ENCODE peak calls at places on chromosomes 12 and 14, in five cellular contexts. One of them, this sample, is unnamed.

GRCh38 chr14:88668448-88669116 is 105.7 kb downstream of the ZC3H14 start:
- DNase-seq in activated CD4-positive, alpha-beta T cell treated with anti-CD3 and anti-CD28 coated beads, Interleukin-2, amount 50 U/mL, for 24 hours: no peak
- DNase-seq in substantia nigra: no peak
- DNase-seq in stimulated activated CD4-positive, alpha-beta T cell treated with anti-CD3 and anti-CD28 coated beads, Interleukin-12 subunit alpha, Interleukin-12 subunit beta, amount 100 ng/mL, for 4 hours: no peak
- DNase-seq in NCI-H2029 treated with DMSO at 0.1 percent for 48 hours: no peak
- DNase-seq in this sample: peak; percentile 17

GRCh38 chr12:95739561-95740313 is 50.8 kb downstream of the NTN4 start:
- DNase-seq in activated CD4-positive, alpha-beta T cell treated with anti-CD3 and anti-CD28 coated beads, Interleukin-2, amount 50 U/mL, for 24 hours: no peak
- DNase-seq in substantia nigra: peak; percentile 18
- DNase-seq in stimulated activated CD4-positive, alpha-beta T cell treated with anti-CD3 and anti-CD28 coated beads, Interleukin-12 subunit alpha, Interleukin-12 subunit beta, amount 100 ng/mL, for 4 hours: no peak
- DNase-seq in NCI-H2029 treated with DMSO at 0.1 percent for 48 hours: no peak
- DNase-seq in this sample: no peak

GRCh38 chr14:68230941-68231717 is 411.6 kb downstream of the RAD51B start:
- DNase-seq in activated CD4-positive, alpha-beta T cell treated with anti-CD3 and anti-CD28 coated beads, Interleukin-2, amount 50 U/mL, for 24 hours: no peak
- DNase-seq in substantia nigra: no peak
- DNase-seq in stimulated activated CD4-positive, alpha-beta T cell treated with anti-CD3 and anti-CD28 coated beads, Interleukin-12 subunit alpha, Interleukin-12 subunit beta, amount 100 ng/mL, for 4 hours: no peak
- DNase-seq in NCI-H2029 treated with DMSO at 0.1 percent for 48 hours: no peak
- DNase-seq in this sample: no peak

GRCh38 chr14:91323031-91323430 is 78.5 kb upstream of the GPR68 start:
- DNase-seq in activated CD4-positive, alpha-beta T cell treated with anti-CD3 and anti-CD28 coated beads, Interleukin-2, amount 50 U/mL, for 24 hours: no peak
- DNase-seq in substantia nigra: no peak
- DNase-seq in stimulated activated CD4-positive, alpha-beta T cell treated with anti-CD3 and anti-CD28 coated beads, Interleukin-12 subunit alpha, Interleukin-12 subunit beta, amount 100 ng/mL, for 4 hours: no peak
- DNase-seq in NCI-H2029 treated with DMSO at 0.1 percent for 48 hours: no peak
- DNase-seq in this sample: no peak

GRCh38 chr12:124673881-124674617 is 106.6 kb upstream of the NCOR2 start:
- DNase-seq in activated CD4-positive, alpha-beta T cell treated with anti-CD3 and anti-CD28 coated beads, Interleukin-2, amount 50 U/mL, for 24 hours: no peak
- DNase-seq in substantia nigra: peak; percentile 88
- DNase-seq in stimulated activated CD4-positive, alpha-beta T cell treated with anti-CD3 and anti-CD28 coated beads, Interleukin-12 subunit alpha, Interleukin-12 subunit beta, amount 100 ng/mL, for 4 hours: no peak
- DNase-seq in NCI-H2029 treated with DMSO at 0.1 percent for 48 hours: no peak
- DNase-seq in this sample: no peak

GRCh38 chr12:114976361-114976760 is 292.4 kb upstream of the TBX3 start:
- DNase-seq in activated CD4-positive, alpha-beta T cell treated with anti-CD3 and anti-CD28 coated beads, Interleukin-2, amount 50 U/mL, for 24 hours: no peak
- DNase-seq in substantia nigra: no peak
- DNase-seq in stimulated activated CD4-positive, alpha-beta T cell treated with anti-CD3 and anti-CD28 coated beads, Interleukin-12 subunit alpha, Interleukin-12 subunit beta, amount 100 ng/mL, for 4 hours: no peak
- DNase-seq in NCI-H2029 treated with DMSO at 0.1 percent for 48 hours: no peak
- DNase-seq in this sample: no peak

GRCh38 chr12:104060791-104061190 is 3.5 kb upstream of the HCFC2 start:
- DNase-seq in activated CD4-positive, alpha-beta T cell treated with anti-CD3 and anti-CD28 coated beads, Interleukin-2, amount 50 U/mL, for 24 hours: no peak
- DNase-seq in substantia nigra: no peak
- DNase-seq in stimulated activated CD4-positive, alpha-beta T cell treated with anti-CD3 and anti-CD28 coated beads, Interleukin-12 subunit alpha, Interleukin-12 subunit beta, amount 100 ng/mL, for 4 hours: no peak
- DNase-seq in NCI-H2029 treated with DMSO at 0.1 percent for 48 hours: no peak
- DNase-seq in this sample: no peak

GRCh38 chr12:119122047-119122446 is 56.7 kb upstream of the HSPB8 start:
- DNase-seq in activated CD4-positive, alpha-beta T cell treated with anti-CD3 and anti-CD28 coated beads, Interleukin-2, amount 50 U/mL, for 24 hours: no peak
- DNase-seq in substantia nigra: no peak
- DNase-seq in stimulated activated CD4-positive, alpha-beta T cell treated with anti-CD3 and anti-CD28 coated beads, Interleukin-12 subunit alpha, Interleukin-12 subunit beta, amount 100 ng/mL, for 4 hours: no peak
- DNase-seq in NCI-H2029 treated with DMSO at 0.1 percent for 48 hours: no peak
- DNase-seq in this sample: no peak

GRCh38 chr14:56422703-56423213 is 156.8 kb upstream of the TMEM260 start:
- DNase-seq in activated CD4-positive, alpha-beta T cell treated with anti-CD3 and anti-CD28 coated beads, Interleukin-2, amount 50 U/mL, for 24 hours: no peak
- DNase-seq in substantia nigra: peak; percentile 45
- DNase-seq in stimulated activated CD4-positive, alpha-beta T cell treated with anti-CD3 and anti-CD28 coated beads, Interleukin-12 subunit alpha, Interleukin-12 subunit beta, amount 100 ng/mL, for 4 hours: no peak
- DNase-seq in NCI-H2029 treated with DMSO at 0.1 percent for 48 hours: peak; percentile 98
- DNase-seq in this sample: no peak

GRCh38 chr12:99948380-99948779 is 36.4 kb downstream of the ANKS1B start:
- DNase-seq in activated CD4-positive, alpha-beta T cell treated with anti-CD3 and anti-CD28 coated beads, Interleukin-2, amount 50 U/mL, for 24 hours: no peak
- DNase-seq in substantia nigra: no peak
- DNase-seq in stimulated activated CD4-positive, alpha-beta T cell treated with anti-CD3 and anti-CD28 coated beads, Interleukin-12 subunit alpha, Interleukin-12 subunit beta, amount 100 ng/mL, for 4 hours: no peak
- DNase-seq in NCI-H2029 treated with DMSO at 0.1 percent for 48 hours: no peak
- DNase-seq in this sample: no peak

GRCh38 chr14:29028973-29029582 is 262.5 kb downstream of the FOXG1 start:
- DNase-seq in activated CD4-positive, alpha-beta T cell treated with anti-CD3 and anti-CD28 coated beads, Interleukin-2, amount 50 U/mL, for 24 hours: no peak
- DNase-seq in substantia nigra: no peak
- DNase-seq in stimulated activated CD4-positive, alpha-beta T cell treated with anti-CD3 and anti-CD28 coated beads, Interleukin-12 subunit alpha, Interleukin-12 subunit beta, amount 100 ng/mL, for 4 hours: no peak
- DNase-seq in NCI-H2029 treated with DMSO at 0.1 percent for 48 hours: no peak
- DNase-seq in this sample: no peak

GRCh38 chr12:98073610-98074009 is 441.8 kb upstream of the TMPO start:
- DNase-seq in activated CD4-positive, alpha-beta T cell treated with anti-CD3 and anti-CD28 coated beads, Interleukin-2, amount 50 U/mL, for 24 hours: no peak
- DNase-seq in substantia nigra: no peak
- DNase-seq in stimulated activated CD4-positive, alpha-beta T cell treated with anti-CD3 and anti-CD28 coated beads, Interleukin-12 subunit alpha, Interleukin-12 subunit beta, amount 100 ng/mL, for 4 hours: no peak
- DNase-seq in NCI-H2029 treated with DMSO at 0.1 percent for 48 hours: no peak
- DNase-seq in this sample: no peak

This sample was measured in GM12878.